ENCODE peak calls at places on chromosome 11, in ten cellular contexts. L is CD8-positive, alpha-beta T cell; B is tibial nerve; H is heart right ventricle; E is esophagus squamous epithelium; T is left lung; W is prostate gland; N is MM.1S; V is thyroid gland; A is A549. Q is an unnamed sample.

GRCh38 chr11:93251922-93252321 is 54.1 kb upstream of the SLC36A4 start:
- DNase-seq in N (no peak), L (no peak), H (no peak), V (no peak), W (no peak), E (no peak), A (no peak), B (no peak), T (no peak), Q (no peak)

GRCh38 chr11:44632466-44633123 is 67.1 kb downstream of the CD82 start:
- DNase-seq in T (no peak), E (no peak), V (no peak), B (no peak), N (no peak), L (peak), A (peak), W (peak), H (peak), Q (no peak)

GRCh38 chr11:77206264-77207018 is 78.4 kb downstream of the MYO7A start:
- DNase-seq in E (no peak), H (no peak), W (no peak), T (no peak), A (no peak), B (no peak), N (peak), V (no peak), L (no peak), Q (no peak)

GRCh38 chr11:107397357-107397756 is 60.3 kb downstream of the CWF19L2 start:
- DNase-seq in W (no peak), B (no peak), H (no peak), T (peak), L (no peak), A (peak), N (no peak), E (no peak), V (no peak), Q (no peak)

GRCh38 chr11:27471588-27472397 is 797 bp downstream of the LGR4 start:
- DNase-seq in L (peak), A (peak), V (peak), B (peak), T (peak), H (peak), W (peak), N (peak), E (no peak), Q (no peak)

GRCh38 chr11:122440783-122441701 is 214.5 kb upstream of the UBASH3B start:
- DNase-seq in A (peak), H (peak), W (no peak), N (no peak), E (no peak), T (no peak), L (no peak), V (peak), B (peak), Q (no peak)

GRCh38 chr11:102347526-102348331 is 715 bp downstream of the BIRC2 start:
- DNase-seq in A (peak), H (no peak), W (peak), E (no peak), L (peak), B (peak), T (no peak), V (peak), N (peak), Q (no peak)

GRCh38 chr11:118911113-118911879 is 14.4 kb downstream of the BCL9L start:
- DNase-seq in N (no peak), V (no peak), T (peak), H (no peak), W (no peak), A (peak), B (no peak), E (no peak), L (no peak), Q (no peak)

GRCh38 chr11:27720277-27720830 is 20.1 kb upstream of the BDNF start:
- DNase-seq in B (no peak), H (no peak), W (no peak), E (no peak), V (peak), N (no peak), L (no peak), A (peak), T (no peak), Q (no peak)

GRCh38 chr11:64887234-64887756 is 8.9 kb upstream of the EHD1 start:
- DNase-seq in E (no peak), W (no peak), H (no peak), L (no peak), V (no peak), T (no peak), B (no peak), A (no peak), N (no peak), Q (no peak)

GRCh38 chr11:117064275-117064674 is 34.0 kb downstream of the SIK3 start:
- DNase-seq in B (no peak), N (peak), T (no peak), L (no peak), V (no peak), A (no peak), E (no peak), H (no peak), W (no peak), Q (no peak)

GRCh38 chr11:86069408-86070086 is 663 bp upstream of the PICALM start:
- DNase-seq in L (no peak), B (peak), H (no peak), E (no peak), A (peak), N (no peak), V (peak), T (no peak), W (peak), Q (peak)

GRCh38 chr11:114348200-114349191 is 51.8 kb downstream of the C11orf71 start:
- DNase-seq in W (peak), N (peak), B (peak), V (peak), L (no peak), H (no peak), T (no peak), A (peak), E (no peak), Q (no peak)

GRCh38 chr11:1757861-1758610 is 5.7 kb downstream of the CTSD start:
- DNase-seq in B (no peak), N (no peak), E (no peak), H (no peak), A (no peak), W (no peak), T (peak), L (peak), V (no peak), Q (no peak)

GRCh38 chr11:290621-291231 is 1.8 kb downstream of the PGGHG start:
- DNase-seq in V (no peak), T (peak), A (no peak), W (no peak), N (no peak), L (peak), H (peak), B (no peak), E (no peak), Q (no peak)

GRCh38 chr11:118656563-118657165 is 22.8 kb downstream of the TREH start:
- DNase-seq in V (no peak), H (no peak), N (no peak), L (no peak), B (no peak), A (no peak), T (no peak), E (no peak), W (no peak), Q (no peak)

GRCh38 chr11:115926601-115927000 is 422.4 kb upstream of the CADM1 start:
- DNase-seq in E (no peak), L (no peak), H (no peak), V (no peak), N (no peak), B (no peak), W (no peak), A (no peak), T (no peak), Q (no peak)

GRCh38 chr11:72605958-72606357 is 68.3 kb downstream of the PDE2A start:
- DNase-seq in B (no peak), N (no peak), A (no peak), H (no peak), T (no peak), V (no peak), L (no peak), W (no peak), E (no peak), Q (no peak)

GRCh38 chr11:46484101-46484500 is 92.5 kb upstream of the CHRM4 start:
- DNase-seq in W (no peak), A (no peak), H (no peak), L (no peak), T (no peak), V (no peak), B (no peak), N (no peak), E (no peak), Q (no peak)

GRCh38 chr11:28983780-28984179 is 875.6 kb downstream of the METTL15 start:
- DNase-seq in W (no peak), E (no peak), L (no peak), A (no peak), H (no peak), B (no peak), N (no peak), V (peak), T (no peak), Q (no peak)

GRCh38 chr11:111454561-111455192 is 57.5 kb downstream of the BTG4 start:
- DNase-seq in N (peak), B (no peak), E (no peak), T (no peak), V (peak), A (peak), W (peak), L (peak), H (no peak), Q (no peak)

GRCh38 chr11:84022221-84022620 is 736.1 kb upstream of the CCDC90B start:
- DNase-seq in L (no peak), E (no peak), T (no peak), N (no peak), W (no peak), B (no peak), A (no peak), V (no peak), H (no peak), Q (no peak)

GRCh38 chr11:69367211-69367964 is 73.4 kb downstream of the MYEOV start:
- DNase-seq in N (no peak), A (no peak), H (no peak), W (no peak), B (no peak), T (no peak), L (no peak), E (no peak), V (no peak), Q (no peak)

GRCh38 chr11:9301720-9302119 is 12.7 kb downstream of the TMEM41B start:
- DNase-seq in A (no peak), V (no peak), B (no peak), N (no peak), E (no peak), H (no peak), L (no peak), T (no peak), W (no peak), Q (no peak)

DNA sequence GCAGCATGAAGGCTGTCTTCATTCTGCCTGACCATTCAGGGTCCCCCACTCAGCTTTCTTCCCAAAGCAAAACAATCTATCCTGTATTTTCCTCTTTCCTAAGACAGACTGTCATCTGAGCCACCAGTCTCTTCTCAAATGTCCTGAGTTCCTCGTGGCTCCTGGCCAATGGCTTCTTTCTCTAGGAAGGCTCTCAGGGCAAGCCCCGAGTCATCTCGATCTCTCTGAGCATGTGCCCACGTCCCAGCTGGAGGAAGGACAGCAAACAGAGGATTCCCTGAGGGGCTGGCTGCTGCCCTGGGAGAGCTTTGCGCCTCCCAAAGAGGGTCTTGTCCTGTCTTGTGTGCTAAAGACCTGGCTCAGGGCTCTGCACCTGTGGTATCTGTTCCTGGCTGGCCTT is 8.3 kb downstream of the SLC37A2 start:
- DNase-seq in E (no peak), T (no peak), A (no peak), N (no peak), W (no peak), H (no peak), B (peak), L (no peak), V (no peak), Q (no peak)
- H3K27ac ChIP-seq in E (peak), T (peak), A (no peak), N (peak), W (no peak), H (peak), B (peak), L (no peak), V (no peak), Q (peak)

DNA sequence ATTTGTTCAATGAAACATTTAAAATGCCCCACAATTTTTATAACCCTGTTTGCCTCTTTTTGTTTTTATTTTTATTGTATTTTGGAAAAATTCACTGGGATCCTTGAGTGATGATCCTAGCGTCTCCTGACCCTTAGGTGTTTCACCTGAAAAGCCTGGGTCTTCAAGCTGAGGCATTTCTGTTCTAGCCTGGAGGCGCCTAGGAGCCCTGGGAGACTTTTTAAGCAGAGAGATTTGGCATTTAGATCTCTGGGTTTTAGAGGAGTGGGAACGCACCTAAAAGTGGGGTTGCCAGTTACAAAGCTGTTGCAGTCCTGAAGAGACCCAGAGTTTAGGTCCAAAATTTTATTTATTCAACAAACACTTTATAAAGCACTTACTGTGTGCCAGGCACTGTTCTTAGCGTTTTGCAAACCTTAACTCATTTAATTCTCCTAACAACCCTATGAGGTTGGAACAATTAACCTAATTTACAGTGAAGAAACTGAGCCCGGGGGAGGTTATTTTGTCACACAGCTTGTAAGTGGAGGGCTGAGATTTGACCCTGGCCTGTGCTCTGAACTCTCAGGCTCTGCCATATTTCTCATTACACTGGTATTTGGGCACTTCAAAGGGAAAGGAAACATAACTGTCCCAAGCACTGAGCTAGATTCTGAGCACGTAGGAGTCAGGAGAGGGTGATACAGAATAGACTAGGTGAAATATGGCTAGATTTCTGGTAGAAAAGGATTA is 834 bp upstream of the FADS1 start:
- DNase-seq in A (no peak), B (no peak), L (no peak), W (no peak), N (no peak), H (no peak), T (no peak), V (no peak), E (no peak), Q (no peak)
- H3K27ac ChIP-seq in A (peak), B (peak), L (no peak), W (peak), N (no peak), H (peak), T (peak), V (peak), E (peak), Q (peak)

GRCh38 chr11:78532991-78533861 is 41.4 kb downstream of the NARS2 start:
- DNase-seq in L (no peak), A (no peak), W (no peak), T (no peak), E (no peak), B (no peak), V (no peak), N (peak), H (no peak), Q (no peak)
- H3K27ac ChIP-seq in L (no peak), A (no peak), W (no peak), T (no peak), E (no peak), B (no peak), V (no peak), N (peak), H (no peak), Q (no peak)

DNA sequence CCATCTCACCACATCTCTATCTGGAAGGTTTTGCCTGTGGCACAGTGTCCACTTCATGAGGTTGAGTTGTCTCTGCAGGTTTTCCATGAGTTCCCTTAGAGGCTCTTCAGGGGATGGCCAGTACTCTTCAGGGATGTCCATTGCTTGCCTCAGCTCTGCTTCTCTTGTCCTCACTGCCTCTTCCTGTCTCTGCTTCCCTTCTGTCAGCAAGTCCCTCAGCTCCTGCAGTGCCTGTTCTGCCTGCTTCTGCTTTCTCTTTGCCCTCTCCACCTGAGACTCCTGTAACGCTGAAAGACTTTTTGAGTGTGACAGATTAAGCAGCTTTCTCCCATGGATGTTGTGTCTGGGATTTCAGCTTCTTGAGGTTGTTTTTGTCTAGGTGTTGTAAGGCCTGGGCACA is 38.2 kb upstream of the MRPL17 start:
- DNase-seq in N (no peak), L (no peak), W (no peak), B (no peak), V (no peak), H (no peak), E (no peak), T (no peak), A (no peak), Q (no peak)
- H3K27ac ChIP-seq in N (no peak), L (no peak), W (no peak), B (no peak), V (no peak), H (no peak), E (no peak), T (no peak), A (no peak), Q (no peak)

DNA sequence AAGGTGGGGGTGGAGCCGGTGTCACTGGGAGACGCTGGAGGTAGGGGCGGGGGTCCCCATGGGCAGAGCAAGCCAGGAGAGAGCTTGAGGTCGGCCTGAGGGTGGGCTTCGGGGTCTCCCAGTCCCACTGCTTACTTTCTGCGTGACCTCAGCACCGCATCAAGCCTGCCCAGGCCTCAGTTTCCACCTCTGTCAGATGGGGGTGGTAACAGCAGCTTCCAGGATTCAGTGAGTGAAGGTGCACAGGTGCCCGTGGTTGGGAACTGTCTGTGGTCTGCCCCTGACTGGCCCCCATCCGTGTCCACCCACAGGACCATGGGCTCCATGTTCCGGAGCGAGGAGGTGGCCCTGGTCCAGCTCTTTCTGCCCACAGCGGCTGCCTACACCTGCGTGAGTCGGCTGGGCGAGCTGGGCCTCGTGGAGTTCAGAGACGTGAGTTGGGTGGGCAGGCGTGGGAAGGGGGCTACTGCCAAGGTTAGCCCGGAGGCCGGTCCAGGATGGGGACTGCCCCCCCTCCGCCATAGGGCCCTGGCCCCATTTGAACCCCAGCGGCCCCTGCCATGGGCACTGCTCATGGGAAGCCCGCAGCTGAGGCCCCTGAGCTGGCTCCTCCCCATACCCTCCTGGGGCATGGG is 2.2 kb downstream of the TCIRG1 start:
- DNase-seq in E (no peak), N (no peak), W (no peak), L (no peak), B (no peak), V (no peak), A (no peak), T (peak), H (no peak), Q (no peak)
- H3K27ac ChIP-seq in E (peak), N (peak), W (peak), L (peak), B (peak), V (peak), A (peak), T (peak), H (peak), Q (peak)

DNA sequence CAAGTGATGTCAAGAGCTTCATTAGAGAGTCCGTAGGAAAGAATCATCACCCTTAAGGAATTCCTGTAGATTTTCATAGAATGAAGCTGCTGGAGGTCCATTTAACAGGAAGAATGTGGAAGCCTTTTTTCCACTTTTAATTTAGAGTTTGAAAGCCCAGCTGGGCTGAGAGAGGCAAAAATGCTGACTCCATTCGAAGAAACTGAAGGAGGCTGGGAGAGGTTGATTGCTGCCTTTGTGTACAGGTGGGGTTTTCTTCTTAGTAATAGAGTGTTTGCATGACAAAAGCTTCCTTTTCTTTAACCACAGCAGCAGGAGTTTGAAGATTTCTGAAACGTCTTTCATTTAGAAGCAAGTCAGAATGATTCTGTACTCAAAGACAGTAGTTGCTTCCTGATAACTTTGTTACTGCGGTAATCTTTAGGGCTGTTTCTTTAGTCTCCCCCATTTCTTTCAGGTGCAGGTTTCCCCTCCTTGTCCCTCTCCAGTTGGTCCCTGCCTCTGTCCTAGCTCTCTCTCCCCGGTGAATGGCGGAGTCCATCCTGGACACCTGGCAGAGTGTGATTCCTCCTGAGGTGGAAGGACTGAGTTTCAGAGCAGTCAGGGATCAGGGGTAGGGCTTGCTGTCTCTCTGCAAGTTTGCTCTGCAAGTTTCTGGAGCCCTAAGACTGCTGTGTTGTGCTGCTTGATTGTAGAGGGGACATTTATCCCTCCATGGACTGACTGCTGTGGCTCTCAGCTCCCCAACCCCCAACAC is 166.2 kb downstream of the LDLRAD3 start:
- DNase-seq in H (no peak), L (no peak), E (no peak), W (no peak), B (no peak), N (peak), T (no peak), A (no peak), V (no peak), Q (no peak)
- H3K27ac ChIP-seq in H (no peak), L (no peak), E (no peak), W (no peak), B (no peak), N (peak), T (no peak), A (no peak), V (no peak), Q (no peak)

GRCh38 chr11:60928563-60929001 is 4.3 kb downstream of the TMEM132A start:
- DNase-seq in V (no peak), N (no peak), B (no peak), T (no peak), W (no peak), L (no peak), A (no peak), E (no peak), H (no peak), Q (no peak)

GRCh38 chr11:60927061-60927592 is 2.9 kb downstream of the TMEM132A start:
- DNase-seq in W (no peak), E (no peak), L (no peak), B (no peak), T (no peak), H (no peak), A (no peak), V (no peak), N (no peak), Q (no peak)

GRCh38 chr11:60925685-60926267 is 1.5 kb downstream of the TMEM132A start:
- DNase-seq in E (no peak), V (no peak), A (peak), N (no peak), H (no peak), B (no peak), L (no peak), T (no peak), W (no peak), Q (no peak)

GRCh38 chr11:60926500-60926899 is 2.2 kb downstream of the TMEM132A start:
- DNase-seq in N (no peak), W (no peak), L (no peak), E (no peak), H (no peak), T (no peak), B (no peak), V (no peak), A (no peak), Q (no peak)

GRCh38 chr11:60927600-60927999 is 3.3 kb downstream of the TMEM132A start:
- DNase-seq in T (no peak), A (no peak), L (no peak), V (peak), W (no peak), E (no peak), B (no peak), N (no peak), H (no peak), Q (no peak)
- H3K27ac ChIP-seq in T (no peak), A (no peak), L (no peak), V (no peak), W (no peak), E (no peak), B (no peak), N (no peak), H (no peak), Q (no peak)

GRCh38 chr11:47532597-47533213 is 20.2 kb downstream of the CELF1 start:
- DNase-seq in E (no peak), H (no peak), L (no peak), V (no peak), W (no peak), N (no peak), B (no peak), T (no peak), A (no peak), Q (no peak)
- H3K27ac ChIP-seq in E (peak), H (no peak), L (no peak), V (no peak), W (no peak), N (no peak), B (no peak), T (no peak), A (no peak), Q (no peak)

Q was measured in thoracic aorta.